ENCODE peak calls at places on chromosomes 2 and 18, in eight cellular contexts. H, S, F, W, G, T, U and D are unnamed samples.
A peak's percentile ranks its signal among the peaks of the same experiment; 100 is the strongest.

GRCh38 chr2:59947917-59948534 is 605.4 kb downstream of the BCL11A start:
- DNase-seq in H (no peak), S (no peak), T (no peak), G (no peak), U (no peak), W (no peak), F (no peak), D (no peak)

GRCh38 chr2:108908717-108909077 is 80.3 kb downstream of the EDAR start:
- DNase-seq in G (peak; percentile 42), T (no peak), F (no peak), S (no peak), W (no peak), H (no peak), U (no peak), D (no peak)

GRCh38 chr18:54359233-54359632 is 1.5 kb downstream of the C18orf54 start:
- DNase-seq in G (no peak), S (no peak), U (no peak), H (peak; percentile 15), T (no peak), F (no peak), W (no peak), D (no peak)

GRCh38 chr2:88831792-88832248 is 140.3 kb downstream of the RPIA start:
- DNase-seq in F (no peak), U (no peak), H (peak; percentile 22), T (peak; percentile 76), W (no peak), S (peak; percentile 78), G (peak; percentile 72), D (no peak)

GRCh38 chr2:172108587-172108930 is 5.9 kb upstream of the DLX2 start:
- DNase-seq in W (no peak), S (peak; percentile 5), T (no peak), H (no peak), F (no peak), G (peak; percentile 46), U (no peak), D (no peak)

GRCh38 chr2:63755216-63755615 is 86.5 kb upstream of the UGP2 start:
- DNase-seq in W (no peak), U (no peak), H (no peak), T (no peak), G (no peak), F (no peak), S (no peak), D (peak; percentile 27)

GRCh38 chr2:73999881-74000597 is 15.3 kb downstream of the TET3 start:
- DNase-seq in F (no peak), U (no peak), G (peak; percentile 55), H (peak; percentile 43), S (no peak), W (no peak), T (peak; percentile 41), D (no peak)

GRCh38 chr18:9135912-9136314 is 668 bp upstream of the ANKRD12 start:
- DNase-seq in U (no peak), S (no peak), W (no peak), H (peak; percentile 28), F (no peak), T (peak; percentile 71), G (no peak), D (no peak)

GRCh38 chr18:70705831-70706416 is 417.1 kb downstream of the SOCS6 start:
- DNase-seq in F (no peak), T (no peak), W (no peak), S (no peak), U (no peak), H (no peak), G (no peak), D (no peak)

GRCh38 chr18:69265661-69266060 is 135.0 kb upstream of the DOK6 start:
- DNase-seq in T (no peak), U (no peak), W (no peak), H (peak; percentile 54), F (no peak), S (no peak), G (no peak), D (no peak)

GRCh38 chr2:202450785-202451184 is 74.7 kb downstream of the BMPR2 start:
- DNase-seq in S (no peak), W (no peak), T (no peak), U (no peak), H (peak; percentile 83), G (no peak), F (no peak), D (no peak)

GRCh38 chr2:144546933-144547332 is 27.0 kb upstream of the ZEB2 start:
- DNase-seq in G (no peak), F (no peak), W (no peak), U (no peak), T (no peak), S (no peak), H (no peak), D (no peak)

GRCh38 chr18:51009071-51009470 is 20.9 kb upstream of the SMAD4 start:
- DNase-seq in G (no peak), F (no peak), W (no peak), S (no peak), H (peak; percentile 30), U (no peak), T (no peak), D (no peak)

GRCh38 chr2:176395273-176395854 is 126.1 kb downstream of the MTX2 start:
- DNase-seq in W (no peak), U (no peak), S (no peak), T (no peak), G (no peak), H (no peak), F (no peak), D (no peak)

GRCh38 chr2:232502901-232503791 is 15.5 kb upstream of the ECEL1 start:
- DNase-seq in F (peak; percentile 32), W (peak; percentile 63), U (no peak), H (peak; percentile 24), T (no peak), G (peak; percentile 78), S (no peak), D (no peak)

GRCh38 chr18:57660961-57661360 is 39.3 kb upstream of the NARS1 start:
- DNase-seq in T (no peak), W (no peak), F (no peak), U (no peak), G (no peak), S (no peak), H (no peak), D (peak; percentile 18)

GRCh38 chr2:9112079-9112721 is 94.4 kb upstream of the ASAP2 start:
- DNase-seq in T (no peak), U (peak; percentile 90), W (no peak), F (no peak), S (no peak), H (peak; percentile 92), G (no peak), D (peak; percentile 83)

GRCh38 chr2:190537765-190538164 is 3.2 kb upstream of the NEMP2 start:
- DNase-seq in H (no peak), F (no peak), G (no peak), U (no peak), W (peak; percentile 33), S (no peak), T (no peak), D (no peak)

GRCh38 chr2:47321411-47322031 is 81.4 kb upstream of the MSH2 start:
- DNase-seq in G (no peak), W (no peak), H (no peak), U (no peak), T (no peak), S (no peak), F (no peak), D (peak; percentile 11)

GRCh38 chr2:204108874-204109295 is 172.3 kb downstream of the ICOS start:
- DNase-seq in G (no peak), T (no peak), U (no peak), F (no peak), W (peak; percentile 28), H (no peak), S (no peak), D (no peak)

GRCh38 chr2:233289590-233290424 is 17.8 kb upstream of the SAG start:
- DNase-seq in U (no peak), G (no peak), F (no peak), S (no peak), H (no peak), T (no peak), W (no peak), D (no peak)

GRCh38 chr2:100470898-100471514 is 724 bp downstream of the NMS start:
- DNase-seq in G (no peak), S (no peak), F (no peak), H (peak; percentile 3), U (no peak), W (no peak), T (no peak), D (no peak)

GRCh38 chr2:221529943-221530652 is 42.0 kb downstream of the EPHA4 start:
- DNase-seq in T (no peak), S (no peak), H (peak; percentile 39), F (no peak), U (peak; percentile 50), G (no peak), W (peak; percentile 30), D (peak; percentile 64)

GRCh38 chr2:37676274-37676673 is 4.8 kb upstream of the CDC42EP3 start:
- DNase-seq in H (peak; percentile 50), T (no peak), U (no peak), S (no peak), G (no peak), F (no peak), W (no peak), D (peak; percentile 26)

GRCh38 chr2:202861987-202862386 is 9.6 kb downstream of the ICA1L start:
- DNase-seq in H (no peak), T (no peak), S (no peak), U (no peak), F (no peak), W (no peak), G (no peak), D (no peak)

GRCh38 chr2:210387074-210387473 is 72.1 kb upstream of the MYL1 start:
- DNase-seq in H (no peak), W (no peak), F (no peak), T (no peak), G (no peak), U (no peak), S (no peak), D (no peak)

GRCh38 chr2:109624339-109624738 is 10.2 kb downstream of the SOWAHC start:
- DNase-seq in T (no peak), H (no peak), S (no peak), W (no peak), G (no peak), U (no peak), F (no peak), D (no peak)

GRCh38 chr2:238496756-238497609 is 70.3 kb downstream of the ASB1 start:
- DNase-seq in W (no peak), T (peak; percentile 14), F (no peak), G (no peak), S (no peak), U (no peak), H (no peak), D (no peak)

GRCh38 chr18:8480506-8481328 is 128.5 kb upstream of the RAB12 start:
- DNase-seq in T (no peak), W (no peak), F (no peak), H (peak; percentile 81), S (no peak), G (no peak), U (peak; percentile 30), D (no peak)

GRCh38 chr2:239588451-239589269 is 187.8 kb upstream of the HDAC4 start:
- DNase-seq in T (no peak), U (no peak), W (no peak), F (no peak), G (peak; percentile 49), H (no peak), S (no peak), D (no peak)

GRCh38 chr2:43018179-43019024 is 208.0 kb downstream of the ZFP36L2 start:
- DNase-seq in H (peak; percentile 97), U (peak; percentile 62), W (no peak), F (no peak), T (peak; percentile 74), S (no peak), G (peak; percentile 22), D (peak; percentile 71)

GRCh38 chr2:42045956-42046748 is 1.7 kb upstream of the PKDCC start:
- DNase-seq in W (no peak), U (no peak), F (no peak), G (peak; percentile 38), T (peak; percentile 36), S (no peak), H (no peak), D (no peak)

GRCh38 chr2:236607471-236608307 is 38.1 kb downstream of the ACKR3 start:
- DNase-seq in H (peak; percentile 61), W (no peak), F (no peak), T (no peak), G (no peak), U (peak; percentile 3), S (no peak), D (peak; percentile 19)

GRCh38 chr2:174012347-174013309 is 47.5 kb upstream of the SP3 start:
- DNase-seq in U (no peak), G (peak; percentile 73), S (peak; percentile 54), T (peak; percentile 57), F (peak; percentile 17), H (peak; percentile 60), W (peak; percentile 17), D (no peak)